ENCODE peak calls at places on chromosomes 3 and 15, in six cellular contexts. One of them, this sample, is unnamed.

GRCh38 chr15:62075595-62076279 is 9.0 kb downstream of the C2CD4A start:
- DNase-seq in naive thymus-derived CD4-positive, alpha-beta T cell: no peak
- DNase-seq in CD8-positive, alpha-beta T cell: no peak
- DNase-seq in lower lobe of right lung: no peak
- DNase-seq in CD4-positive, alpha-beta T cell: no peak
- DNase-seq in GM23338: no peak
- DNase-seq in this sample: no peak

GRCh38 chr15:23472678-23473077 is 25.6 kb upstream of the GOLGA6L2 start:
- DNase-seq in naive thymus-derived CD4-positive, alpha-beta T cell: no peak
- DNase-seq in CD8-positive, alpha-beta T cell: no peak
- DNase-seq in lower lobe of right lung: no peak
- DNase-seq in CD4-positive, alpha-beta T cell: no peak
- DNase-seq in GM23338: no peak
- DNase-seq in this sample: no peak

GRCh38 chr3:21528291-21528690 is 222.7 kb downstream of the ZNF385D start:
- DNase-seq in naive thymus-derived CD4-positive, alpha-beta T cell: no peak
- DNase-seq in CD8-positive, alpha-beta T cell: no peak
- DNase-seq in lower lobe of right lung: no peak
- DNase-seq in CD4-positive, alpha-beta T cell: no peak
- DNase-seq in GM23338: no peak
- DNase-seq in this sample: no peak

GRCh38 chr3:147730311-147730710 is 321.1 kb downstream of the ZIC1 start:
- DNase-seq in naive thymus-derived CD4-positive, alpha-beta T cell: no peak
- DNase-seq in CD8-positive, alpha-beta T cell: no peak
- DNase-seq in lower lobe of right lung: no peak
- DNase-seq in CD4-positive, alpha-beta T cell: no peak
- DNase-seq in GM23338: peak
- DNase-seq in this sample: no peak

GRCh38 chr3:153173758-153174516 is 11.9 kb downstream of the RAP2B start:
- DNase-seq in naive thymus-derived CD4-positive, alpha-beta T cell: no peak
- DNase-seq in CD8-positive, alpha-beta T cell: no peak
- DNase-seq in lower lobe of right lung: no peak
- DNase-seq in CD4-positive, alpha-beta T cell: no peak
- DNase-seq in GM23338: peak
- DNase-seq in this sample: peak

GRCh38 chr3:95120921-95121320 is 1058.1 kb downstream of the NSUN3 start:
- DNase-seq in naive thymus-derived CD4-positive, alpha-beta T cell: no peak
- DNase-seq in CD8-positive, alpha-beta T cell: no peak
- DNase-seq in lower lobe of right lung: no peak
- DNase-seq in CD4-positive, alpha-beta T cell: no peak
- DNase-seq in GM23338: no peak
- DNase-seq in this sample: peak

GRCh38 chr15:88718731-88719130 is 79.9 kb downstream of the ISG20 start:
- DNase-seq in naive thymus-derived CD4-positive, alpha-beta T cell: no peak
- DNase-seq in CD8-positive, alpha-beta T cell: no peak
- DNase-seq in lower lobe of right lung: no peak
- DNase-seq in CD4-positive, alpha-beta T cell: no peak
- DNase-seq in GM23338: no peak
- DNase-seq in this sample: no peak

GRCh38 chr3:184165548-184165947 is 9.1 kb upstream of the AP2M1 start:
- DNase-seq in naive thymus-derived CD4-positive, alpha-beta T cell: no peak
- DNase-seq in CD8-positive, alpha-beta T cell: no peak
- DNase-seq in lower lobe of right lung: no peak
- DNase-seq in CD4-positive, alpha-beta T cell: no peak
- DNase-seq in GM23338: no peak
- DNase-seq in this sample: no peak

GRCh38 chr15:69919816-69920215 is 177.9 kb downstream of the TLE3 start:
- DNase-seq in naive thymus-derived CD4-positive, alpha-beta T cell: no peak
- DNase-seq in CD8-positive, alpha-beta T cell: no peak
- DNase-seq in lower lobe of right lung: no peak
- DNase-seq in CD4-positive, alpha-beta T cell: no peak
- DNase-seq in GM23338: peak
- DNase-seq in this sample: peak

GRCh38 chr3:47283596-47284364 is 1.0 kb downstream of the KLHL18 start:
- DNase-seq in naive thymus-derived CD4-positive, alpha-beta T cell: peak
- DNase-seq in CD8-positive, alpha-beta T cell: no peak
- DNase-seq in lower lobe of right lung: no peak
- DNase-seq in CD4-positive, alpha-beta T cell: no peak
- DNase-seq in GM23338: peak
- DNase-seq in this sample: peak

GRCh38 chr3:142270407-142270806 is 45.0 kb upstream of the GK5 start:
- DNase-seq in naive thymus-derived CD4-positive, alpha-beta T cell: peak
- DNase-seq in CD8-positive, alpha-beta T cell: no peak
- DNase-seq in lower lobe of right lung: no peak
- DNase-seq in CD4-positive, alpha-beta T cell: no peak
- DNase-seq in GM23338: peak
- DNase-seq in this sample: no peak

GRCh38 chr3:5016218-5017161 is 37.3 kb downstream of the BHLHE40 start:
- DNase-seq in naive thymus-derived CD4-positive, alpha-beta T cell: no peak
- DNase-seq in CD8-positive, alpha-beta T cell: no peak
- DNase-seq in lower lobe of right lung: peak
- DNase-seq in CD4-positive, alpha-beta T cell: peak
- DNase-seq in GM23338: no peak
- DNase-seq in this sample: peak

GRCh38 chr15:29140475-29141172 is 129.0 kb downstream of the NSMCE3 start:
- DNase-seq in naive thymus-derived CD4-positive, alpha-beta T cell: no peak
- DNase-seq in CD8-positive, alpha-beta T cell: no peak
- DNase-seq in lower lobe of right lung: no peak
- DNase-seq in CD4-positive, alpha-beta T cell: no peak
- DNase-seq in GM23338: peak
- DNase-seq in this sample: peak
- H3K27ac ChIP-seq in naive thymus-derived CD4-positive, alpha-beta T cell: no peak
- H3K27ac ChIP-seq in CD8-positive, alpha-beta T cell: no peak
- H3K27ac ChIP-seq in lower lobe of right lung: no peak
- H3K27ac ChIP-seq in CD4-positive, alpha-beta T cell: no peak
- H3K27ac ChIP-seq in GM23338: no peak
- H3K27ac ChIP-seq in this sample: no peak

DNA sequence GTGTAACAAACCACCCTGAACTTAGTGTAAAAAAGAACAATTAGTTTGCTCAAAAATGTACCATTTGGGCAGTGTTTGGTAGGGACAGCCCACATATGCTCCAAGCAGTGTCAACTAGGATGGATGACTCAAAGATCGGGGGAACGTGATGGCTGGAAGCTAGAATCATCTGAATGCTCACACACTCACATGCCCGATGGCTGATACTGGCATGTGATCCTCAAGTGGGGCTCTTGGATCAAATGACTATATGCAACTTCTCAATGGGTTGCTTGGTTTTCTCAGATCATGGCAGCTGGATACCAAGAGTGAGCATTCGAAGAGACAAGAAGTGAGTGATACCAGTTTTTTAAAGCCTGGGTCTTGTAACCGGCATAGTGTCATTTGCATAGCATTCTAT is 335.9 kb upstream of the KCNMB2 start:
- DNase-seq in naive thymus-derived CD4-positive, alpha-beta T cell: no peak
- DNase-seq in CD8-positive, alpha-beta T cell: no peak
- DNase-seq in lower lobe of right lung: no peak
- DNase-seq in CD4-positive, alpha-beta T cell: no peak
- DNase-seq in GM23338: no peak
- DNase-seq in this sample: no peak
- H3K27ac ChIP-seq in naive thymus-derived CD4-positive, alpha-beta T cell: no peak
- H3K27ac ChIP-seq in CD8-positive, alpha-beta T cell: no peak
- H3K27ac ChIP-seq in lower lobe of right lung: no peak
- H3K27ac ChIP-seq in CD4-positive, alpha-beta T cell: no peak
- H3K27ac ChIP-seq in GM23338: no peak
- H3K27ac ChIP-seq in this sample: no peak

DNA sequence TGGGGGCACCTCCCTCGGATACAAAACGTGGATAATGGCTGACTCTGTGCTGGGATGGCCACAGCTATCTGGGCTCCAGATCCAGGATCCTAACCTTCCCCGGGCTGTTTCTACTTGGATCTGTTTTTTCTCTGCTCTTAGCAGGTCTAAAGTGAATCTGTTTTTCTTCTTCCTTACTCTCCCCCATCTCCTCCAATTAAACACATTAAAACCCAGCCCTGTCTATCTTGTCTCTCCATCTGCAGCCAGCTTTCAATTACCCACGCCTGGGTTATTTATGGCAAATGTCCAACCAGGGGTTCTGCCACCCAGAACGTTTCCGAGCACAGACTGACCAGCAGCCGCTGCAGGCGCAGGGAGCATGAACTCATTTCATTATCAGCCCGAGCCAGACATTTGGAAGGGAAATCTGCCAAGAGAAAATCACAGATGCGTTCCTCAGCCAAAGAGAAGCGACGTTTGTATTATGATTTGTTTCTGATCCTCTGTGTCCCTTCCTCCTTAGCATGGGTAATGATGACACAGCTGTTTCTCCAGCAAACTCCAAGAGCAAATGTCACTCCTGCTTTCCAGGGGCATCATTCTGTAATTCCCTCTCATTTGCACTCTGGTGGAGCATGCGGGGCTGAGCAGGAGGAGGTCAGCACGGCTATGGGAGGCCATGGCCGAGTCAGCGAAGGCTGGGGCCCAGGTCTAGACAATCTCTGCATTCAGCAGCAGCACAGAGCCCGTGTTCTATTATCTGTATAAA is 42.0 kb downstream of the UMPS start:
- DNase-seq in naive thymus-derived CD4-positive, alpha-beta T cell: no peak
- DNase-seq in CD8-positive, alpha-beta T cell: no peak
- DNase-seq in lower lobe of right lung: no peak
- DNase-seq in CD4-positive, alpha-beta T cell: no peak
- DNase-seq in GM23338: no peak
- DNase-seq in this sample: no peak
- H3K27ac ChIP-seq in naive thymus-derived CD4-positive, alpha-beta T cell: no peak
- H3K27ac ChIP-seq in CD8-positive, alpha-beta T cell: no peak
- H3K27ac ChIP-seq in lower lobe of right lung: no peak
- H3K27ac ChIP-seq in CD4-positive, alpha-beta T cell: no peak
- H3K27ac ChIP-seq in GM23338: peak
- H3K27ac ChIP-seq in this sample: no peak

DNA sequence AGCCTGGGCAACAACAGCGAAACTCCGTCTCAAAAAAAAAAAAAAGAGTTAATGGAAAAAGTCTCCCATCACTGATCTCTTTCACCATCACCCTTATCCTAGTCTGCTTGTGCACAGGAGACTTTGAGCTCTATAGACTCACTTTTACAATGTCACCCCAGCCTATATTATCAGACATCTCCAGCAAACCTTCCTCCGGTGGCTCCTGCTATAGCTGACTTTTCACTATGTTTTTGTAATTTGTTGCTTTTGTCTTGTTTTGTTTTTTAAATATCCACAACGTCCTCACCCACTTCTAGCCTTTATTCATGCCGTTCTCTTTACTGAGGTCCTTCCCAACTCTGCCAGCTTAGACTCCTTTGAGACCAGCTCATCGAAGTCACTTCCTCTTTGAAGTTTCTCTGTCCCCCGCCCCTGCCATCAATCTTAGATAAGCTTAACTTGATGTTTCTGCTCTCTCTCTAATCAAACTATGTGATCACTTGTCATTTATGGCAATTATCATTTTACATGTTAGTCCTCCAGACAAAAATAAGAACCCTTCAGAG is 82.7 kb upstream of the CHD2 start:
- DNase-seq in naive thymus-derived CD4-positive, alpha-beta T cell: no peak
- DNase-seq in CD8-positive, alpha-beta T cell: no peak
- DNase-seq in lower lobe of right lung: no peak
- DNase-seq in CD4-positive, alpha-beta T cell: no peak
- DNase-seq in GM23338: no peak
- DNase-seq in this sample: no peak
- H3K27ac ChIP-seq in naive thymus-derived CD4-positive, alpha-beta T cell: peak
- H3K27ac ChIP-seq in CD8-positive, alpha-beta T cell: no peak
- H3K27ac ChIP-seq in lower lobe of right lung: no peak
- H3K27ac ChIP-seq in CD4-positive, alpha-beta T cell: peak
- H3K27ac ChIP-seq in GM23338: no peak
- H3K27ac ChIP-seq in this sample: no peak

DNA sequence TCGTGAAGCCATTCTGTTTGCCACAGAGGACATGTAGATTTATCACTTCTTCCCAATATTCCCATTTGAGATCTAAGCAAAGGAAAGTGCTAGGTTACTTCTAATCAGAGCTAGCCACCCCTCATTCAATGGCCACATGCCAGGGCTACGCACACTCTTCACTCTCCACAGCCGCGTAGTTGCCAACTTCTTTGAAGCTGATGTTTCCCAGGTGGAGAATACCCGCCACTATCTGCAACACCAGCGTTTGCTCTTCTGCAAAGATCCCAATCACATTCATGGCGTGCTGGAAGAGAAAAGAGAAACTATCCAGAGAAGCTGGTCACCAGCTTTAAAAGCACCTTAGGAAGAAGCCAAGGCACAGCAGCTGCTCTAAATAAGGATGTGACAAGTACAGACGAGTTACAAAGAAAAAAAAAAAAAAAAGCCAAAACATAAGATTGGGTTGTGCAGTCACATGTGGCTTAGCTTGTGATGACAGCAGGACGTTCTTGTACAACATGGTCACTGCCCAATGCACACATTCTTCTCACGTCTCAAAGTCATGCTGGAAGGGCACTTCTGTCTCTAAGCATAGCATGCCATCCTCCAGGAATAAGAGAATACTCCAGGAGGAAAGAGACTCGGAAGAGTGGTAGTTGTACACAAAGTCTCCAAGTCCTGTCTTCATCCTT is 16.4 kb downstream of the LDHAL6B start:
- DNase-seq in naive thymus-derived CD4-positive, alpha-beta T cell: no peak
- DNase-seq in CD8-positive, alpha-beta T cell: no peak
- DNase-seq in lower lobe of right lung: no peak
- DNase-seq in CD4-positive, alpha-beta T cell: no peak
- DNase-seq in GM23338: no peak
- DNase-seq in this sample: no peak
- H3K27ac ChIP-seq in naive thymus-derived CD4-positive, alpha-beta T cell: no peak
- H3K27ac ChIP-seq in CD8-positive, alpha-beta T cell: no peak
- H3K27ac ChIP-seq in lower lobe of right lung: no peak
- H3K27ac ChIP-seq in CD4-positive, alpha-beta T cell: no peak
- H3K27ac ChIP-seq in GM23338: no peak
- H3K27ac ChIP-seq in this sample: no peak

GRCh38 chr3:16058511-16058910 is 116.0 kb upstream of the GALNT15 start:
- DNase-seq in naive thymus-derived CD4-positive, alpha-beta T cell: no peak
- DNase-seq in CD8-positive, alpha-beta T cell: no peak
- DNase-seq in lower lobe of right lung: no peak
- DNase-seq in CD4-positive, alpha-beta T cell: no peak
- DNase-seq in GM23338: no peak
- DNase-seq in this sample: no peak
- H3K27ac ChIP-seq in naive thymus-derived CD4-positive, alpha-beta T cell: no peak
- H3K27ac ChIP-seq in CD8-positive, alpha-beta T cell: no peak
- H3K27ac ChIP-seq in lower lobe of right lung: peak
- H3K27ac ChIP-seq in CD4-positive, alpha-beta T cell: no peak
- H3K27ac ChIP-seq in GM23338: no peak
- H3K27ac ChIP-seq in this sample: no peak

GRCh38 chr3:160478338-160478737 is 28.8 kb upstream of the TRIM59 start:
- DNase-seq in naive thymus-derived CD4-positive, alpha-beta T cell: no peak
- DNase-seq in CD8-positive, alpha-beta T cell: no peak
- DNase-seq in lower lobe of right lung: no peak
- DNase-seq in CD4-positive, alpha-beta T cell: no peak
- DNase-seq in GM23338: no peak
- DNase-seq in this sample: no peak
- H3K27ac ChIP-seq in naive thymus-derived CD4-positive, alpha-beta T cell: no peak
- H3K27ac ChIP-seq in CD8-positive, alpha-beta T cell: no peak
- H3K27ac ChIP-seq in lower lobe of right lung: no peak
- H3K27ac ChIP-seq in CD4-positive, alpha-beta T cell: no peak
- H3K27ac ChIP-seq in GM23338: no peak
- H3K27ac ChIP-seq in this sample: no peak